ENCODE peak calls at places on chromosomes 6 and 20, in seven cellular contexts. One of them, this sample, is unnamed.

GRCh38 chr20:49345538-49345937 is 67.7 kb upstream of the ZNFX1 start:
- DNase-seq in sigmoid colon: peak; percentile 75
- DNase-seq in right lobe of liver: no peak
- DNase-seq in Peyer's patch: no peak
- DNase-seq in IMR-90: peak; percentile 32
- DNase-seq in uterus: peak; percentile 59
- DNase-seq in HCT116: no peak
- DNase-seq in this sample: peak; percentile 54

GRCh38 chr20:22630698-22631097 is 46.3 kb upstream of the FOXA2 start:
- DNase-seq in uterus: no peak
- DNase-seq in sigmoid colon: no peak
- DNase-seq in Peyer's patch: no peak
- DNase-seq in HCT116: no peak
- DNase-seq in IMR-90: no peak
- DNase-seq in right lobe of liver: no peak
- DNase-seq in this sample: no peak

GRCh38 chr6:112802154-112802553 is 455.0 kb downstream of the RFPL4B start:
- DNase-seq in HCT116: no peak
- DNase-seq in right lobe of liver: no peak
- DNase-seq in uterus: no peak
- DNase-seq in IMR-90: peak; percentile 96
- DNase-seq in sigmoid colon: no peak
- DNase-seq in Peyer's patch: no peak
- DNase-seq in this sample: no peak

GRCh38 chr6:140636698-140637402 is 1262.4 kb upstream of the CITED2 start:
- DNase-seq in sigmoid colon: no peak
- DNase-seq in right lobe of liver: no peak
- DNase-seq in uterus: no peak
- DNase-seq in HCT116: no peak
- DNase-seq in IMR-90: no peak
- DNase-seq in Peyer's patch: no peak
- DNase-seq in this sample: no peak

GRCh38 chr6:43820486-43820885 is 50.5 kb downstream of the VEGFA start:
- DNase-seq in IMR-90: no peak
- DNase-seq in right lobe of liver: no peak
- DNase-seq in uterus: no peak
- DNase-seq in HCT116: no peak
- DNase-seq in Peyer's patch: no peak
- DNase-seq in sigmoid colon: no peak
- DNase-seq in this sample: no peak

GRCh38 chr20:57769756-57770155 is 59.9 kb upstream of the PMEPA1 start:
- DNase-seq in Peyer's patch: peak; percentile 7
- DNase-seq in sigmoid colon: peak; percentile 4
- DNase-seq in right lobe of liver: no peak
- DNase-seq in uterus: no peak
- DNase-seq in IMR-90: no peak
- DNase-seq in HCT116: no peak
- DNase-seq in this sample: peak; percentile 36

GRCh38 chr20:58361549-58361948 is 27.5 kb upstream of the VAPB start:
- DNase-seq in uterus: no peak
- DNase-seq in sigmoid colon: no peak
- DNase-seq in HCT116: no peak
- DNase-seq in Peyer's patch: no peak
- DNase-seq in IMR-90: peak; percentile 51
- DNase-seq in right lobe of liver: no peak
- DNase-seq in this sample: no peak

GRCh38 chr20:3687655-3688054 is 5.8 kb upstream of the ADAM33 start:
- DNase-seq in IMR-90: peak; percentile 63
- DNase-seq in right lobe of liver: no peak
- DNase-seq in uterus: peak; percentile 77
- DNase-seq in Peyer's patch: no peak
- DNase-seq in HCT116: peak; percentile 39
- DNase-seq in sigmoid colon: no peak
- DNase-seq in this sample: no peak

GRCh38 chr20:32537657-32538525 is 47.2 kb downstream of the NOL4L start:
- DNase-seq in uterus: no peak
- DNase-seq in HCT116: no peak
- DNase-seq in sigmoid colon: no peak
- DNase-seq in IMR-90: no peak
- DNase-seq in Peyer's patch: no peak
- DNase-seq in right lobe of liver: no peak
- DNase-seq in this sample: no peak

GRCh38 chr6:34067814-34068213 is 78.1 kb downstream of the GRM4 start:
- DNase-seq in sigmoid colon: no peak
- DNase-seq in IMR-90: no peak
- DNase-seq in Peyer's patch: no peak
- DNase-seq in right lobe of liver: no peak
- DNase-seq in uterus: no peak
- DNase-seq in HCT116: no peak
- DNase-seq in this sample: no peak

GRCh38 chr6:52551483-52552277 is 25.2 kb downstream of the TRAM2 start:
- DNase-seq in HCT116: no peak
- DNase-seq in Peyer's patch: no peak
- DNase-seq in sigmoid colon: peak; percentile 72
- DNase-seq in IMR-90: peak; percentile 91
- DNase-seq in right lobe of liver: peak; percentile 85
- DNase-seq in uterus: peak; percentile 40
- DNase-seq in this sample: peak; percentile 78

GRCh38 chr6:165183496-165184140 is 125.8 kb downstream of the C6orf118 start:
- DNase-seq in HCT116: no peak
- DNase-seq in IMR-90: no peak
- DNase-seq in Peyer's patch: no peak
- DNase-seq in right lobe of liver: no peak
- DNase-seq in sigmoid colon: no peak
- DNase-seq in uterus: no peak
- DNase-seq in this sample: no peak

GRCh38 chr6:112690497-112691202 is 343.5 kb downstream of the RFPL4B start:
- DNase-seq in uterus: no peak
- DNase-seq in HCT116: no peak
- DNase-seq in IMR-90: peak; percentile 64
- DNase-seq in Peyer's patch: no peak
- DNase-seq in sigmoid colon: no peak
- DNase-seq in right lobe of liver: no peak
- DNase-seq in this sample: no peak

GRCh38 chr6:52325695-52326471 is 36.1 kb upstream of the PAQR8 start:
- DNase-seq in right lobe of liver: no peak
- DNase-seq in HCT116: no peak
- DNase-seq in IMR-90: no peak
- DNase-seq in uterus: no peak
- DNase-seq in Peyer's patch: peak; percentile 76
- DNase-seq in sigmoid colon: no peak
- DNase-seq in this sample: no peak

GRCh38 chr20:18679020-18679419 is 91.2 kb downstream of the DTD1 start:
- DNase-seq in HCT116: no peak
- DNase-seq in right lobe of liver: no peak
- DNase-seq in uterus: no peak
- DNase-seq in sigmoid colon: no peak
- DNase-seq in Peyer's patch: no peak
- DNase-seq in IMR-90: peak; percentile 39
- DNase-seq in this sample: no peak

GRCh38 chr6:56370591-56371198 is 123.3 kb upstream of the COL21A1 start:
- DNase-seq in right lobe of liver: no peak
- DNase-seq in IMR-90: peak; percentile 87
- DNase-seq in uterus: peak; percentile 89
- DNase-seq in Peyer's patch: no peak
- DNase-seq in sigmoid colon: peak; percentile 91
- DNase-seq in HCT116: no peak
- DNase-seq in this sample: no peak

GRCh38 chr6:63351995-63352586 is 32.3 kb upstream of the LGSN start:
- DNase-seq in right lobe of liver: no peak
- DNase-seq in uterus: no peak
- DNase-seq in IMR-90: peak; percentile 73
- DNase-seq in Peyer's patch: no peak
- DNase-seq in HCT116: peak; percentile 33
- DNase-seq in sigmoid colon: no peak
- DNase-seq in this sample: no peak

GRCh38 chr20:19783966-19784401 is 25.9 kb downstream of the RIN2 start:
- DNase-seq in uterus: no peak
- DNase-seq in right lobe of liver: no peak
- DNase-seq in HCT116: no peak
- DNase-seq in Peyer's patch: no peak
- DNase-seq in IMR-90: peak; percentile 82
- DNase-seq in sigmoid colon: peak; percentile 57
- DNase-seq in this sample: no peak

GRCh38 chr6:135129139-135129867 is 51.8 kb upstream of the MYB start:
- DNase-seq in uterus: no peak
- DNase-seq in HCT116: no peak
- DNase-seq in right lobe of liver: no peak
- DNase-seq in sigmoid colon: no peak
- DNase-seq in IMR-90: no peak
- DNase-seq in Peyer's patch: peak; percentile 50
- DNase-seq in this sample: no peak

GRCh38 chr20:38175221-38176030 is 10.4 kb upstream of the TGM2 start:
- DNase-seq in right lobe of liver: no peak
- DNase-seq in HCT116: no peak
- DNase-seq in IMR-90: no peak
- DNase-seq in sigmoid colon: peak; percentile 54
- DNase-seq in Peyer's patch: no peak
- DNase-seq in uterus: no peak
- DNase-seq in this sample: no peak
- TF ChIP-seq CTCF in right lobe of liver: no peak
- TF ChIP-seq CTCF in HCT116: no peak
- TF ChIP-seq CTCF in IMR-90: no peak
- TF ChIP-seq CTCF in sigmoid colon: no peak
- TF ChIP-seq CTCF in Peyer's patch: no peak
- TF ChIP-seq CTCF in uterus: no peak
- TF ChIP-seq CTCF in this sample: no peak

GRCh38 chr6:42366999-42367352 is 84.8 kb downstream of the TRERF1 start:
- DNase-seq in sigmoid colon: no peak
- DNase-seq in uterus: no peak
- DNase-seq in Peyer's patch: no peak
- DNase-seq in right lobe of liver: no peak
- DNase-seq in HCT116: no peak
- DNase-seq in IMR-90: no peak
- DNase-seq in this sample: no peak
- H3K4me3 ChIP-seq in sigmoid colon: no peak overlapping the region
- H3K4me3 ChIP-seq in uterus: no peak overlapping the region
- H3K4me3 ChIP-seq in Peyer's patch: no peak overlapping the region
- H3K4me3 ChIP-seq in right lobe of liver: no peak overlapping the region
- H3K4me3 ChIP-seq in HCT116: no peak overlapping the region
- H3K4me3 ChIP-seq in IMR-90: no peak overlapping the region
- H3K4me3 ChIP-seq in this sample: no peak overlapping the region

GRCh38 chr6:143940011-143940597 is 68.0 kb downstream of the PLAGL1 start:
- DNase-seq in IMR-90: peak; percentile 38
- DNase-seq in sigmoid colon: no peak
- DNase-seq in Peyer's patch: peak; percentile 83
- DNase-seq in HCT116: peak; percentile 62
- DNase-seq in uterus: no peak
- DNase-seq in right lobe of liver: no peak
- DNase-seq in this sample: no peak

GRCh38 chr6:143936986-143937765 is 70.9 kb downstream of the PLAGL1 start:
- DNase-seq in Peyer's patch: no peak
- DNase-seq in uterus: no peak
- DNase-seq in IMR-90: no peak
- DNase-seq in sigmoid colon: no peak
- DNase-seq in right lobe of liver: no peak
- DNase-seq in HCT116: no peak
- DNase-seq in this sample: no peak

GRCh38 chr6:143936347-143936746 is 71.7 kb downstream of the PLAGL1 start:
- DNase-seq in right lobe of liver: no peak
- DNase-seq in Peyer's patch: no peak
- DNase-seq in IMR-90: no peak
- DNase-seq in HCT116: no peak
- DNase-seq in uterus: no peak
- DNase-seq in sigmoid colon: no peak
- DNase-seq in this sample: no peak

GRCh38 chr6:143939364-143939763 is 68.7 kb downstream of the PLAGL1 start:
- DNase-seq in sigmoid colon: no peak
- DNase-seq in uterus: no peak
- DNase-seq in HCT116: no peak
- DNase-seq in right lobe of liver: no peak
- DNase-seq in IMR-90: no peak
- DNase-seq in Peyer's patch: no peak
- DNase-seq in this sample: no peak

DNA sequence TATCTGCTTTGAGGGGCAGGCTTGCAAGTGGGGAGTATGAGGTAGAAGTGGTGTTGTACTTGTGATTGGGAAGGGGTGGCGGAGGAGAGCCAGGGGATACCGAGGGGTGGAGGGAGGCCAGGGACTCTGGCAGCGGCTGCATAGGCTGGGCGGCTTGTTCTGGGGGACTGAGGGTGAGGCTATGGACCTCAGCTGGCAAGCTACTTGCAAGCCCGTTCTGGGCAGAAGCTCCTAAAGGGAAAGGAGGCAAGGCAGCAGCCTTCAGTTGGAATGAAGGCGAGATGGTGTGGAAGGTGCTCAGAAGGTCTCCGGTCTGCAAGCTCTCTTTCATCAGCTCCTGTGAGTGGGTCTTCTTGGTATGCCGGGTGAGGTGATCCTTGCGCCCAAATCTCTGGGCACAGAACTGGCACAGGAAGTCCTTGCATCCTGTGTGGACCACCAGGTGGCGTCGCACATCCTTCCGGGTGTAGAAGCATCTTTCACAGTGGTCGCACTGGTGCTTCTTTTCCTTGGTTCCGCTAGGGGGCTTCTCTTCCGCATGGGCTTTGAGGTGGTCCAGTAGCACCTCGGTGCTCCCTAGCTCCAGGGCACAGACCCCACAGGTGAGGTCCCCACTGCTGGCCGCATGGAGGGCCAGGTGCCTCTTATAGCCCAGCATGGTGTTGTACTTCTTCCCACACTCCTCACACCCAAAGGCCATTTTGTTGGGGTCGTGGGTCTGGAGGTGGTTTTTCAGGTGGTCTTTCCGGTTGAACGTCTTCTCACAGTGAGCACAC is 66.0 kb downstream of the PLAGL1 start:
- DNase-seq in IMR-90: peak; percentile 49
- DNase-seq in sigmoid colon: no peak
- DNase-seq in uterus: peak; percentile 41
- DNase-seq in right lobe of liver: peak; percentile 62
- DNase-seq in HCT116: peak; percentile 51
- DNase-seq in Peyer's patch: peak; percentile 76
- DNase-seq in this sample: no peak
- TF ChIP-seq POLR2A in IMR-90: no peak
- TF ChIP-seq POLR2A in sigmoid colon: no peak
- TF ChIP-seq POLR2A in uterus: no peak
- TF ChIP-seq POLR2A in right lobe of liver: no peak
- TF ChIP-seq POLR2A in HCT116: no peak
- TF ChIP-seq POLR2A in Peyer's patch: no peak
- TF ChIP-seq POLR2A in this sample: no peak

DNA sequence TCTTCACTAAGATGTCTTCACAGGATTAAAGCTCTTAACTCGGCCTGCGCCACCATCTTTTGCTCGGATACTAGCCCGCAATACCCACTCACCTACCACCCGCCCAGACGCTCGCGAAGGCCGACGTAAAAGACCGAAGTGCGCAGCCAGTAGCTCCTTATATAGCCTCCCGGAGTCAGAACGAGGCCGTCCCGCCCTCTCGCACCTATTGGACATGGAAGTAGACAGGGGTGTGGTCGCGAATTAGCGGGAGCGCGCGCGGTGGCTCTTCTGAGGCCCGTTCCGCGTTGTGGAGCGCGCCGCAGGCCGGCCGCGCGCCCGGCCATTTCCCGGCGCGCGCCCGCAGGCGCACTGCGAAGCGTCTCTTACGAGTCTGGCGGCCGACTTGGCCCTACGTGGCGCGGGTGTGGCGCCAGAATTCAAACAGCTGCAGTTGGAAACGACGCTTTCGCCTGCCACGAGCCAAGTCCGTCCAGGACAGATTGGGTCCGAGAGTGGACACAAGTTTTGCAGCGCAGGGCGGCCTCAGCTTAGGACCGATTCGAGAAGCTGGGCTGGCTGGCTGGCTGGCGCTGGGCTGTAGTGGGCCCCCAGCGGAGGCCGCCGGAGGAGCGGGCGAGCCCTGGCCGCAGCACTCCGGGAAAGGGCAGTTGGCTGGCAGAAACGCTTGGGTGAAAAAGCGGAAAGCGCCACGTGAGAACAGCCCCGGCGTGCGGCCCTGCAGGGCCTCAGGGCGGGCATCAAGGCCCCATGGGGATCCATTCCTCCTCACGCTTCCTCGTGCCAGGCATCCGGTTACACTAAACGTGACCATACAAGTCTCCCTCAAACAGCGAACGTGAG is 36.1 kb upstream of the SYNCRIP start:
- DNase-seq in HCT116: peak; percentile 96
- DNase-seq in sigmoid colon: peak; percentile 99
- DNase-seq in uterus: peak; percentile 98
- DNase-seq in Peyer's patch: peak; percentile 99
- DNase-seq in right lobe of liver: peak; percentile 98
- DNase-seq in IMR-90: peak; percentile 99
- DNase-seq in this sample: peak; percentile 99
- TF ChIP-seq CTCF in HCT116: no peak
- TF ChIP-seq CTCF in sigmoid colon: no peak
- TF ChIP-seq CTCF in uterus: no peak
- TF ChIP-seq CTCF in Peyer's patch: no peak
- TF ChIP-seq CTCF in right lobe of liver: no peak
- TF ChIP-seq CTCF in IMR-90: no peak
- TF ChIP-seq CTCF in this sample: no peak

This sample was measured in lower leg skin.